ENCODE peak calls at places on chromosomes 6 and 20, in seven cellular contexts. F is sigmoid colon; U is stimulated activated CD4-positive, alpha-beta T cell treated with anti-CD3 and anti-CD28 coated beads, Interleukin-1b, Interleukin-23, amount 100 ng/mL, for 24 hours; H is activated naive CD4-positive, alpha-beta T cell treated with Interleukin-2 at 50 U/mL for 16 hours; N is GM10248; E is AG08396; X is AG20443. V is an unnamed sample.

GRCh38 chr6:5992551-5993225 is 14.0 kb downstream of the NRN1 start:
- DNase-seq in F (no peak), U (no peak), H (no peak), N (no peak), E (no peak), X (no peak), V (no peak)

GRCh38 chr6:107264357-107264831 is 149.1 kb upstream of the BEND3 start:
- DNase-seq in F (no peak), U (no peak), H (no peak), N (no peak), E (peak; percentile 33), X (no peak), V (no peak)

GRCh38 chr20:4559906-4560305 is 161.8 kb upstream of the PRND start:
- DNase-seq in F (no peak), U (no peak), H (no peak), N (no peak), E (no peak), X (no peak), V (no peak)

GRCh38 chr20:14193885-14194284 is 143.5 kb downstream of the FLRT3 start:
- DNase-seq in F (no peak), U (no peak), H (no peak), N (no peak), E (no peak), X (no peak), V (no peak)

GRCh38 chr6:23445157-23445710 is 680.8 kb upstream of the NRSN1 start:
- DNase-seq in F (no peak), U (no peak), H (no peak), N (no peak), E (no peak), X (no peak), V (no peak)

GRCh38 chr20:58697867-58698703 is 5.5 kb downstream of the NPEPL1 start:
- DNase-seq in F (peak; percentile 60), U (no peak), H (no peak), N (no peak), E (no peak), X (no peak), V (no peak)

GRCh38 chr6:151196571-151196970 is 43.2 kb upstream of the AKAP12 start:
- DNase-seq in F (peak; percentile 89), U (no peak), H (no peak), N (no peak), E (peak; percentile 43), X (peak; percentile 75), V (no peak)

GRCh38 chr6:19749722-19750121 is 87.4 kb upstream of the ID4 start:
- DNase-seq in F (no peak), U (no peak), H (no peak), N (no peak), E (no peak), X (no peak), V (no peak)

GRCh38 chr6:161109366-161109765 is 117.8 kb downstream of the MAP3K4 start:
- DNase-seq in F (no peak), U (no peak), H (no peak), N (no peak), E (no peak), X (no peak), V (no peak)

GRCh38 chr20:44309763-44310663 is 989 bp downstream of the FITM2 start:
- DNase-seq in F (no peak), U (no peak), H (no peak), N (no peak), E (peak; percentile 77), X (peak; percentile 70), V (no peak)

GRCh38 chr6:134426623-134427022 is 108.7 kb upstream of the SGK1 start:
- DNase-seq in F (no peak), U (no peak), H (no peak), N (no peak), E (no peak), X (no peak), V (no peak)

GRCh38 chr20:3074812-3075211 is 3.4 kb downstream of the OXT start:
- DNase-seq in F (no peak), U (no peak), H (no peak), N (no peak), E (no peak), X (no peak), V (peak; percentile 23)

GRCh38 chr6:44041461-44042260 is 85.6 kb downstream of the MRPL14 start:
- DNase-seq in F (peak; percentile 77), U (no peak), H (no peak), N (no peak), E (peak; percentile 89), X (peak; percentile 93), V (peak; percentile 86)

GRCh38 chr20:37392441-37393195 is 46.7 kb downstream of the SRC start:
- DNase-seq in F (no peak), U (no peak), H (no peak), N (no peak), E (peak; percentile 55), X (no peak), V (no peak)

GRCh38 chr6:125230674-125231073 is 71.1 kb downstream of the HDDC2 start:
- DNase-seq in F (no peak), U (no peak), H (no peak), N (no peak), E (no peak), X (no peak), V (no peak)

GRCh38 chr20:62274332-62275262 is 28.2 kb upstream of the ADRM1 start:
- DNase-seq in F (no peak), U (no peak), H (no peak), N (no peak), E (no peak), X (no peak), V (no peak)

GRCh38 chr6:38012573-38012972 is 193.0 kb downstream of the ZFAND3 start:
- DNase-seq in F (no peak), U (no peak), H (no peak), N (peak; percentile 66), E (peak; percentile 41), X (peak; percentile 59), V (no peak)

GRCh38 chr6:12653396-12653910 is 63.1 kb upstream of the PHACTR1 start:
- DNase-seq in F (no peak), U (no peak), H (no peak), N (no peak), E (no peak), X (no peak), V (no peak)

GRCh38 chr6:2861071-2861821 is 19.6 kb upstream of the SERPINB1 start:
- DNase-seq in F (no peak), U (no peak), H (no peak), N (no peak), E (no peak), X (no peak), V (no peak)

GRCh38 chr20:57310821-57311514 is 18.6 kb upstream of the SPO11 start:
- DNase-seq in F (no peak), U (no peak), H (no peak), N (no peak), E (no peak), X (no peak), V (no peak)

GRCh38 chr20:63707558-63708300 is at the start of the genes ARFRP1 and ZGPAT:
- DNase-seq in F (peak; percentile 94), U (peak; percentile 82), H (peak; percentile 89), N (peak; percentile 92), E (peak; percentile 94), X (peak; percentile 96), V (peak; percentile 97)

GRCh38 chr20:13756551-13756950 is 28.2 kb downstream of the ESF1 start:
- DNase-seq in F (no peak), U (no peak), H (no peak), N (no peak), E (no peak), X (no peak), V (no peak)

GRCh38 chr20:57659131-57659788 is 39.0 kb upstream of the ZBP1 start:
- DNase-seq in F (peak; percentile 60), U (no peak), H (no peak), N (no peak), E (no peak), X (no peak), V (no peak)

GRCh38 chr6:107820571-107821261 is 3.4 kb downstream of the SCML4 start:
- DNase-seq in F (no peak), U (no peak), H (peak; percentile 48), N (no peak), E (no peak), X (no peak), V (no peak)

GRCh38 chr6:3247255-3248146 is 11.2 kb upstream of the PSMG4 start:
- DNase-seq in F (peak; percentile 91), U (no peak), H (no peak), N (no peak), E (peak; percentile 86), X (peak; percentile 84), V (no peak)

GRCh38 chr6:119241124-119241491 is 108.5 kb downstream of the MAN1A1 start:
- DNase-seq in F (peak; percentile 71), U (no peak), H (no peak), N (peak; percentile 8), E (peak; percentile 12), X (peak; percentile 13), V (no peak)

GRCh38 chr6:5235830-5236229 is 24.9 kb downstream of the LYRM4 start:
- DNase-seq in F (no peak), U (no peak), H (no peak), N (no peak), E (no peak), X (no peak), V (no peak)

GRCh38 chr6:81761197-81761596 is 8.7 kb upstream of the TENT5A start:
- DNase-seq in F (no peak), U (no peak), H (no peak), N (no peak), E (peak; percentile 9), X (no peak), V (no peak)

GRCh38 chr6:100464910-100465700 is at the start of gene SIM1:
- DNase-seq in F (no peak), U (no peak), H (no peak), N (peak; percentile 71), E (peak; percentile 53), X (peak; percentile 98), V (peak; percentile 83)

GRCh38 chr6:114432380-114432779 is 89.6 kb upstream of the HS3ST5 start:
- DNase-seq in F (no peak), U (no peak), H (no peak), N (no peak), E (no peak), X (no peak), V (no peak)

GRCh38 chr6:4820704-4821276 is 44.6 kb downstream of the CDYL start:
- DNase-seq in F (no peak), U (no peak), H (no peak), N (no peak), E (peak; percentile 45), X (peak; percentile 82), V (no peak)

GRCh38 chr6:77678048-77678447 is 25.2 kb downstream of the MEI4 start:
- DNase-seq in F (no peak), U (no peak), H (no peak), N (no peak), E (no peak), X (no peak), V (no peak)

GRCh38 chr6:11537229-11538048 is at the start of gene TMEM170B:
- DNase-seq in F (peak; percentile 97), U (peak; percentile 90), H (peak; percentile 94), N (peak; percentile 98), E (peak; percentile 96), X (peak; percentile 99), V (peak; percentile 98)